ENCODE peak calls at places on chromosomes 11 and 22, in six cellular contexts. One of them, this sample, is unnamed.

GRCh38 chr11:65524010-65524746 is 705 bp upstream of the SCYL1 start:
- DNase-seq in CD8-positive, alpha-beta T cell: no peak
- DNase-seq in transverse colon: peak
- DNase-seq in gastrocnemius medialis: no peak
- DNase-seq in cardiac muscle cell: no peak
- DNase-seq in testis: peak
- DNase-seq in this sample: no peak

GRCh38 chr11:124415356-124415923 is 9.2 kb downstream of the OR8B4 start:
- DNase-seq in testis: no peak
- DNase-seq in CD8-positive, alpha-beta T cell: no peak
- DNase-seq in transverse colon: no peak
- DNase-seq in gastrocnemius medialis: no peak
- DNase-seq in cardiac muscle cell: peak
- DNase-seq in this sample: no peak

GRCh38 chr22:41672780-41673509 is 15.7 kb downstream of the SNU13 start:
- DNase-seq in cardiac muscle cell: no peak
- DNase-seq in gastrocnemius medialis: no peak
- DNase-seq in CD8-positive, alpha-beta T cell: no peak
- DNase-seq in transverse colon: no peak
- DNase-seq in testis: no peak
- DNase-seq in this sample: no peak

GRCh38 chr11:69791266-69791665 is 16.1 kb upstream of the FGF4 start:
- DNase-seq in cardiac muscle cell: peak
- DNase-seq in gastrocnemius medialis: no peak
- DNase-seq in transverse colon: no peak
- DNase-seq in testis: peak
- DNase-seq in CD8-positive, alpha-beta T cell: no peak
- DNase-seq in this sample: no peak

GRCh38 chr11:22927793-22928192 is 67.5 kb upstream of the CCDC179 start:
- DNase-seq in gastrocnemius medialis: no peak
- DNase-seq in CD8-positive, alpha-beta T cell: no peak
- DNase-seq in transverse colon: no peak
- DNase-seq in testis: no peak
- DNase-seq in cardiac muscle cell: no peak
- DNase-seq in this sample: no peak

GRCh38 chr11:65185869-65186341 is 4.2 kb downstream of the CAPN1 start:
- DNase-seq in cardiac muscle cell: no peak
- DNase-seq in gastrocnemius medialis: no peak
- DNase-seq in testis: no peak
- DNase-seq in transverse colon: no peak
- DNase-seq in CD8-positive, alpha-beta T cell: no peak
- DNase-seq in this sample: no peak

GRCh38 chr22:35215993-35216392 is 41.3 kb upstream of the HMGXB4 start:
- DNase-seq in cardiac muscle cell: no peak
- DNase-seq in CD8-positive, alpha-beta T cell: no peak
- DNase-seq in gastrocnemius medialis: no peak
- DNase-seq in transverse colon: no peak
- DNase-seq in testis: no peak
- DNase-seq in this sample: no peak

GRCh38 chr22:19285831-19286230 is 5.7 kb downstream of the CLTCL1 start:
- DNase-seq in transverse colon: no peak
- DNase-seq in CD8-positive, alpha-beta T cell: no peak
- DNase-seq in testis: no peak
- DNase-seq in gastrocnemius medialis: no peak
- DNase-seq in cardiac muscle cell: no peak
- DNase-seq in this sample: no peak

GRCh38 chr22:35437038-35437437 is 37.1 kb downstream of the MCM5 start:
- DNase-seq in transverse colon: no peak
- DNase-seq in cardiac muscle cell: no peak
- DNase-seq in CD8-positive, alpha-beta T cell: no peak
- DNase-seq in testis: peak
- DNase-seq in gastrocnemius medialis: no peak
- DNase-seq in this sample: no peak

GRCh38 chr22:39494471-39495120 is 7.5 kb upstream of the MIEF1 start:
- DNase-seq in CD8-positive, alpha-beta T cell: no peak
- DNase-seq in testis: no peak
- DNase-seq in gastrocnemius medialis: no peak
- DNase-seq in cardiac muscle cell: no peak
- DNase-seq in transverse colon: no peak
- DNase-seq in this sample: no peak

GRCh38 chr11:17649696-17650600 is 69.4 kb upstream of the MYOD1 start:
- DNase-seq in gastrocnemius medialis: no peak
- DNase-seq in cardiac muscle cell: peak
- DNase-seq in CD8-positive, alpha-beta T cell: no peak
- DNase-seq in testis: no peak
- DNase-seq in transverse colon: no peak
- DNase-seq in this sample: peak

GRCh38 chr22:38872831-38873248 is 824 bp upstream of the CBX6 start:
- DNase-seq in transverse colon: peak
- DNase-seq in testis: peak
- DNase-seq in CD8-positive, alpha-beta T cell: no peak
- DNase-seq in gastrocnemius medialis: peak
- DNase-seq in cardiac muscle cell: peak
- DNase-seq in this sample: peak

GRCh38 chr11:130622126-130622525 is 173.7 kb downstream of the ADAMTS15 start:
- DNase-seq in transverse colon: no peak
- DNase-seq in CD8-positive, alpha-beta T cell: no peak
- DNase-seq in gastrocnemius medialis: no peak
- DNase-seq in cardiac muscle cell: no peak
- DNase-seq in testis: no peak
- DNase-seq in this sample: no peak

GRCh38 chr22:27880778-27881394 is 38.2 kb downstream of the PITPNB start:
- DNase-seq in cardiac muscle cell: peak
- DNase-seq in CD8-positive, alpha-beta T cell: no peak
- DNase-seq in gastrocnemius medialis: no peak
- DNase-seq in transverse colon: no peak
- DNase-seq in testis: peak
- DNase-seq in this sample: no peak

GRCh38 chr22:49362393-49362792 is 465.3 kb downstream of the BRD1 start:
- DNase-seq in gastrocnemius medialis: no peak
- DNase-seq in transverse colon: no peak
- DNase-seq in testis: no peak
- DNase-seq in cardiac muscle cell: no peak
- DNase-seq in CD8-positive, alpha-beta T cell: no peak
- DNase-seq in this sample: peak

GRCh38 chr11:14218728-14219127 is 140.3 kb downstream of the RRAS2 start:
- DNase-seq in cardiac muscle cell: no peak
- DNase-seq in testis: no peak
- DNase-seq in CD8-positive, alpha-beta T cell: no peak
- DNase-seq in transverse colon: no peak
- DNase-seq in gastrocnemius medialis: no peak
- DNase-seq in this sample: no peak

GRCh38 chr11:71184421-71185210 is 67.8 kb downstream of the SHANK2 start:
- DNase-seq in testis: no peak
- DNase-seq in cardiac muscle cell: no peak
- DNase-seq in CD8-positive, alpha-beta T cell: no peak
- DNase-seq in gastrocnemius medialis: no peak
- DNase-seq in transverse colon: no peak
- DNase-seq in this sample: no peak

GRCh38 chr22:40156001-40156516 is 21.7 kb upstream of the TNRC6B start:
- DNase-seq in transverse colon: peak
- DNase-seq in gastrocnemius medialis: peak
- DNase-seq in cardiac muscle cell: peak
- DNase-seq in testis: no peak
- DNase-seq in CD8-positive, alpha-beta T cell: no peak
- DNase-seq in this sample: no peak

GRCh38 chr11:95363710-95364109 is 132.7 kb upstream of the SESN3 start:
- DNase-seq in testis: no peak
- DNase-seq in gastrocnemius medialis: no peak
- DNase-seq in transverse colon: no peak
- DNase-seq in CD8-positive, alpha-beta T cell: no peak
- DNase-seq in cardiac muscle cell: no peak
- DNase-seq in this sample: no peak

GRCh38 chr11:97764193-97764592 is 1256.6 kb upstream of the CNTN5 start:
- DNase-seq in testis: no peak
- DNase-seq in CD8-positive, alpha-beta T cell: no peak
- DNase-seq in cardiac muscle cell: no peak
- DNase-seq in gastrocnemius medialis: no peak
- DNase-seq in transverse colon: no peak
- DNase-seq in this sample: no peak

GRCh38 chr11:43574949-43575915 is 105.3 kb upstream of the HSD17B12 start:
- DNase-seq in cardiac muscle cell: peak
- DNase-seq in testis: peak
- DNase-seq in transverse colon: no peak
- DNase-seq in CD8-positive, alpha-beta T cell: no peak
- DNase-seq in gastrocnemius medialis: no peak
- DNase-seq in this sample: no peak

GRCh38 chr22:23820748-23821211 is 18.0 kb downstream of the DERL3 start:
- DNase-seq in testis: no peak
- DNase-seq in cardiac muscle cell: no peak
- DNase-seq in transverse colon: no peak
- DNase-seq in gastrocnemius medialis: no peak
- DNase-seq in CD8-positive, alpha-beta T cell: no peak
- DNase-seq in this sample: no peak

GRCh38 chr11:72776844-72777754 is 16.7 kb downstream of the STARD10 start:
- DNase-seq in testis: no peak
- DNase-seq in gastrocnemius medialis: no peak
- DNase-seq in cardiac muscle cell: no peak
- DNase-seq in transverse colon: peak
- DNase-seq in CD8-positive, alpha-beta T cell: no peak
- DNase-seq in this sample: no peak

GRCh38 chr22:24592846-24593809 is at the start of gene LRRC75B:
- DNase-seq in CD8-positive, alpha-beta T cell: no peak
- DNase-seq in testis: peak
- DNase-seq in transverse colon: peak
- DNase-seq in cardiac muscle cell: peak
- DNase-seq in gastrocnemius medialis: peak
- DNase-seq in this sample: peak

GRCh38 chr11:64643927-64644326 is 52.9 kb downstream of the SLC22A12 start:
- DNase-seq in cardiac muscle cell: no peak
- DNase-seq in transverse colon: no peak
- DNase-seq in testis: no peak
- DNase-seq in gastrocnemius medialis: no peak
- DNase-seq in CD8-positive, alpha-beta T cell: no peak
- DNase-seq in this sample: no peak

GRCh38 chr22:49161002-49161850 is 666.4 kb downstream of the BRD1 start:
- DNase-seq in testis: no peak
- DNase-seq in gastrocnemius medialis: no peak
- DNase-seq in CD8-positive, alpha-beta T cell: no peak
- DNase-seq in transverse colon: no peak
- DNase-seq in cardiac muscle cell: no peak
- DNase-seq in this sample: no peak

DNA sequence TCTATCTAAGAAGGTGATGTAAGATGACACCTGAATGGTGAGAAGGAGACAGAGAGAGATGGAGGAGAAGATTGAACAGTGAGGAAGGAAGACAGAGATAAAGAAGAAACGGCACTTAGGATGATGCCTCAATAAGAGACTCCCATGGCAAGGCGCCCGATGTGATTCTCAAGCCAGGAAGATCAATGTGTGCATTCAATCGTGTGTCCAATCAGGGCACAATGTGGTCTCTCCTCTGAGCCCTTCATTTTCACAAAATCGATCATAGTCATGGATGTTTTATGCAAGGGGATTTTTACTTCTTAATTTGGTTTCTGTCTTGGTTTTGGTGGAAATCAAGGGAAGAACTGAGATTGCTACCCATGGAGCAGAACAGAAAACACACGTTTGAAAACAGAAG is 19.9 kb upstream of the TMPRSS13 start:
- DNase-seq in gastrocnemius medialis: no peak
- DNase-seq in CD8-positive, alpha-beta T cell: no peak
- DNase-seq in testis: no peak
- DNase-seq in transverse colon: no peak
- DNase-seq in cardiac muscle cell: no peak
- DNase-seq in this sample: peak
- H3K4me3 ChIP-seq in gastrocnemius medialis: no peak
- H3K4me3 ChIP-seq in CD8-positive, alpha-beta T cell: no peak
- H3K4me3 ChIP-seq in testis: no peak
- H3K4me3 ChIP-seq in transverse colon: no peak
- H3K4me3 ChIP-seq in cardiac muscle cell: no peak
- H3K4me3 ChIP-seq in this sample: no peak

DNA sequence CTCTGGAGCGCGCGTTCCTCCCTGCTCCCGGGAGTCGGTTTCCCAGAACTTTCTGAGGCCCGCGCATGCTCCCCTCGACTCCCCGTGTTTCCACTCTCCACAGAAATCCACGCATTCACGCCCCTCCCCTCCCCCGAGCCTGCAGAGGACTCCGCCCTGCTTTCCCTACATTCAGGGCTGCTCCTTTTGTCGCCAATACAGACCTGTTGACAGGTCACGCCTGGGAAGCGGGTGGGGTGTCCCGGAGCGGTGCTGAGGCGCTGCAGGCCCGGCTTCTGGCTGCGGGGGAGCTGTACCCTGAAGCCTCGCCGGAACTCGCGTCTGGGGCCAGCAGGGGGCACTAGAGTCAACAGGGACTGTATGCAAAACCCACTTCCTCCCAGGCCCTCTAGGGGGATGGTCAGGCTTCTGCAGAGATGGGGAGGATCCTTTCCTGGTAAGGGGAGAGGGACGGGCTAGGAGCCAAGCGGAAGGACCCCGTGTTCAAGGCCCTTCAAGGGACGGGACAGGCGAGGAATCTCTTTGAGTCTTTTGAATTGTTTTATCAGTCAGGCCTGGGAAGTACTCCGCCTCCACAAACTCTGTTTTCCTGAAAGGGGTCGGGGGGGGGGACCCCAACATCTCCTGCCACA is at the start of gene PRAME:
- DNase-seq in gastrocnemius medialis: peak
- DNase-seq in CD8-positive, alpha-beta T cell: peak
- DNase-seq in cardiac muscle cell: peak
- DNase-seq in transverse colon: peak
- DNase-seq in testis: peak
- DNase-seq in this sample: no peak
- TF ChIP-seq CTCF in gastrocnemius medialis: no peak
- TF ChIP-seq CTCF in CD8-positive, alpha-beta T cell: peak
- TF ChIP-seq CTCF in cardiac muscle cell: peak
- TF ChIP-seq CTCF in transverse colon: peak
- TF ChIP-seq CTCF in testis: peak
- TF ChIP-seq CTCF in this sample: no peak

DNA sequence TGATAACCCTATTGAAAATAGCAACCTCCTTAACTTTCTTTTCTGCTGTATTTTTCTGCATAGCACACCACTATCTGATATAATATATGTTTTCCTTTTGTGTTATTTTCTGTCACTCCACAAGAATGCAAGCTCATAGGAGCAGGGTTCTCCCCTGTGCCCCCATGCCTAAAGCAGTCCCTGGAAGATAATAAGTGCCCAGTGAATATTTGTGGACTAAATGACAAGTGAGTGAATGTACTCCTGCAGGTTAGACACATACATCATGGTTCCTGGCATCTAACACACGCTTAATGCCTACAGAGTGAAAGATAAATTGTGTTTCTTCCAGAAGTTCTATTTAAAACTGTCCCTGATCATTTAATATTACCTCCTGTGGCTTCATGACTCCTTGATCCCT is 23.9 kb upstream of the OR9Q2 start:
- DNase-seq in cardiac muscle cell: no peak
- DNase-seq in transverse colon: no peak
- DNase-seq in gastrocnemius medialis: no peak
- DNase-seq in CD8-positive, alpha-beta T cell: no peak
- DNase-seq in testis: no peak
- DNase-seq in this sample: no peak
- H3K4me3 ChIP-seq in cardiac muscle cell: no peak
- H3K4me3 ChIP-seq in transverse colon: no peak
- H3K4me3 ChIP-seq in gastrocnemius medialis: no peak
- H3K4me3 ChIP-seq in CD8-positive, alpha-beta T cell: no peak
- H3K4me3 ChIP-seq in testis: no peak
- H3K4me3 ChIP-seq in this sample: no peak

GRCh38 chr22:46019351-46019750 is 42.4 kb upstream of the WNT7B start:
- DNase-seq in transverse colon: peak
- DNase-seq in cardiac muscle cell: no peak
- DNase-seq in testis: no peak
- DNase-seq in gastrocnemius medialis: no peak
- DNase-seq in CD8-positive, alpha-beta T cell: no peak
- DNase-seq in this sample: no peak
- TF ChIP-seq CTCF in transverse colon: no peak
- TF ChIP-seq CTCF in cardiac muscle cell: no peak
- TF ChIP-seq CTCF in testis: no peak
- TF ChIP-seq CTCF in gastrocnemius medialis: no peak
- TF ChIP-seq CTCF in CD8-positive, alpha-beta T cell: no peak
- TF ChIP-seq CTCF in this sample: no peak